ENCODE peak calls at places on chromosomes 1 and 21, in five cellular contexts. T is stomach, Q is tibial artery, F is cardiac muscle cell, L is GM06990. H is an unnamed sample.
A peak's percentile ranks its signal among the peaks of the same experiment; 100 is the strongest.

GRCh38 chr1:74717626-74718025 is 15.2 kb downstream of the CRYZ start:
- DNase-seq in Q (no peak), L (no peak), F (no peak), T (no peak), H (no peak)

GRCh38 chr1:111990878-111991760 is 1.7 kb upstream of the KCND3 start:
- DNase-seq in Q (peak; percentile 51), T (peak; percentile 86), L (no peak), F (peak; percentile 69), H (peak; percentile 16)

GRCh38 chr1:20486457-20487235 is 636 bp upstream of the CAMK2N1 start:
- DNase-seq in Q (peak; percentile 50), L (no peak), T (peak; percentile 53), F (peak; percentile 80), H (peak; percentile 75)

GRCh38 chr1:5711956-5712645 is 280.1 kb downstream of the NPHP4 start:
- DNase-seq in L (no peak), F (no peak), T (no peak), Q (no peak), H (no peak)

GRCh38 chr1:147225193-147225730 is at the start of gene FMO5:
- DNase-seq in F (peak; percentile 59), L (peak; percentile 38), T (peak; percentile 78), Q (peak; percentile 85), H (peak; percentile 23)

GRCh38 chr1:4066860-4067599 is 167.0 kb upstream of the C1orf174 start:
- DNase-seq in L (no peak), Q (no peak), T (no peak), F (no peak), H (no peak)

GRCh38 chr1:205805082-205805711 is 7.8 kb downstream of the SLC41A1 start:
- DNase-seq in L (no peak), T (no peak), F (no peak), Q (no peak), H (no peak)

GRCh38 chr1:39385067-39385988 is 106.1 kb upstream of the BMP8A start:
- DNase-seq in T (no peak), L (no peak), Q (no peak), F (no peak), H (no peak)

GRCh38 chr1:42784946-42785693 is at the start of gene TMEM269:
- DNase-seq in L (no peak), T (peak; percentile 31), F (no peak), Q (no peak), H (no peak)

GRCh38 chr1:11649624-11650330 is 4.5 kb downstream of the FBXO2 start:
- DNase-seq in Q (no peak), F (no peak), T (no peak), L (no peak), H (no peak)

GRCh38 chr1:183734600-183735036 is 70.3 kb upstream of the RGL1 start:
- DNase-seq in F (peak; percentile 36), L (no peak), T (no peak), Q (peak; percentile 54), H (no peak)

GRCh38 chr1:20322825-20323612 is 32.3 kb downstream of the VWA5B1 start:
- DNase-seq in L (no peak), F (no peak), T (no peak), Q (no peak), H (no peak)

GRCh38 chr1:81877940-81878339 is 77.2 kb downstream of the ADGRL2 start:
- DNase-seq in L (no peak), Q (no peak), T (no peak), F (peak; percentile 27), H (no peak)

GRCh38 chr1:12196641-12197482 is 30.1 kb downstream of the TNFRSF1B start:
- DNase-seq in T (no peak), Q (peak; percentile 67), F (no peak), L (no peak), H (no peak)

GRCh38 chr1:22709227-22709626 is 1.4 kb upstream of the EPHB2 start:
- DNase-seq in Q (no peak), T (no peak), L (no peak), F (no peak), H (no peak)

GRCh38 chr1:51961231-51961630 is 29.3 kb downstream of the RAB3B start:
- DNase-seq in F (no peak), L (no peak), Q (no peak), T (no peak), H (no peak)

GRCh38 chr1:81237531-81238528 is 562.9 kb upstream of the ADGRL2 start:
- DNase-seq in L (no peak), T (no peak), Q (no peak), F (no peak), H (no peak)

GRCh38 chr21:23936224-23936623 is 1671.1 kb downstream of the MRPL39 start:
- DNase-seq in F (peak; percentile 27), Q (no peak), T (no peak), L (no peak), H (no peak)

GRCh38 chr1:19786988-19787423 is 12.7 kb downstream of the TMCO4 start:
- DNase-seq in F (no peak), T (peak; percentile 61), L (no peak), Q (no peak), H (no peak)

GRCh38 chr1:167909691-167910180 is 4.2 kb downstream of the ADCY10 start:
- DNase-seq in L (peak; percentile 40), T (no peak), F (no peak), Q (no peak), H (no peak)

GRCh38 chr1:221741364-221741970 is 422 bp downstream of the DUSP10 start:
- DNase-seq in T (no peak), F (peak; percentile 48), Q (peak; percentile 36), L (no peak), H (peak; percentile 5)

GRCh38 chr1:223704921-223705878 is 7.1 kb upstream of the CAPN2 start:
- DNase-seq in F (peak; percentile 74), Q (no peak), T (no peak), L (no peak), H (no peak)

GRCh38 chr1:54249798-54250497 is 50.0 kb downstream of the MRPL37 start:
- DNase-seq in T (no peak), L (no peak), F (no peak), Q (peak; percentile 64), H (no peak)

GRCh38 chr1:27598902-27599528 is 4.9 kb downstream of the AHDC1 start:
- DNase-seq in T (no peak), L (no peak), F (peak; percentile 46), Q (peak; percentile 84), H (no peak)

GRCh38 chr1:119554188-119554587 is 47.2 kb downstream of the HSD3B1 start:
- DNase-seq in Q (no peak), T (peak; percentile 59), F (peak; percentile 31), L (no peak), H (no peak)

GRCh38 chr1:27536767-27537166 is 46.8 kb upstream of the WASF2 start:
- DNase-seq in T (no peak), L (no peak), Q (peak; percentile 57), F (peak; percentile 87), H (no peak)

GRCh38 chr1:45545019-45545493 is 5.6 kb upstream of the AKR1A1 start:
- DNase-seq in L (peak; percentile 57), T (no peak), Q (no peak), F (no peak), H (no peak)

GRCh38 chr1:198923940-198924339 is 285.1 kb downstream of the PTPRC start:
- DNase-seq in Q (no peak), T (no peak), L (no peak), F (no peak), H (no peak)

GRCh38 chr1:6603851-6604558 is 1.3 kb upstream of the KLHL21 start:
- DNase-seq in T (peak; percentile 84), Q (peak; percentile 89), L (no peak), F (peak; percentile 91), H (no peak)

DNA sequence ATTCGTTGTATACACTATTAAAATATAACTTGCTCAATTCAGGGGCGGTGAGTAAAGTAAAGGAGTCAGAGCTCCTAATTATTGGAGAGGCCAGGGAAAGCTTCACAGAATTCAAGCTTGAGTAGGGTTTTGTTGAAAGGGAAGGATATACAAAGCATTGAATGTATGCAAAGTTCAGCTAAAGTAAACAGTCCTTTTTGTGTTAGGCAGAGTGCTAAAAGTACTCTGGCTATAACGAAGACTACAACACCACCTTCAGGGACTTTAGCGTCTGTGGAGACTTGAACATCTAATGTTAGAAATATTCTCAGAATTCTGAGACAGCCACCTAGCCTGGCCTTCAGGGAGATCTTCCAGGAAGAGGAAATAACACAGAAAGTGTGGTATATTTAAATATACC is 1.1 kb downstream of the FALEC start:
- DNase-seq in L (no peak), T (no peak), F (no peak), Q (no peak), H (no peak)
- TF ChIP-seq CTCF in L (no peak), T (no peak), F (no peak), Q (no peak), H (peak; percentile 4)

DNA sequence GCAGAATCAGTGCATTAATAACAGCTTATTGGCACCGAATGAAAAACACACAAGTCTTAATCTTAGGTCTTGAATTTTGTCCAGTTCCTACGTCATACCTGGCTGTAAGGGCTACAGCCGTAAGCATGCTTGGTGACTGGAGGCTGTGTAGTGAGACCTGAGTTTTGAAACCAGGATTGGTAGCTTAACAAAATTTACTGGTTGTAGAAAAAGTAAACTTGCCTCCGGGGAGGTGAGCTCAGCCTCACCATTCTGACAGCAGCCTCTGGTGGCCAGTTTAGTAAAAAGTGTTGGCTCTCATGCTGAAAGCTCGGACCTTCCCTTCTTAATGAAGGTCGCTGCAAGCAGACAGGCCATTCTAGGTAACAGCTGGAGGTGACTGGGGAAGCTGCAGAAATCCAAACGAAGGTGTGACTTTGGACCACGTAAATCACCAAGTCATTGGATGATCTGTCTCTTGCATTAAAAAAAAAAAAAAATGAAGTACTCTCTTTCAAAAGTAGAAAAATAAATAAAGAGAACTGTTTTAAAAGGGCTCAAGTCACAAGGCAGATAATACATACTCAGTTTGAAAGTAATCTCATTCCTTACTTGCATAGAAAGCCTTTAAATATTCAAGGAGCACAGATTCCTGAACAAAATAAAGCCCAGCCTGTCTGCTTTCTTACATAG is 48.8 kb downstream of the HLCS start:
- DNase-seq in L (no peak), F (peak; percentile 57), Q (no peak), T (peak; percentile 40), H (no peak)
- TF ChIP-seq CTCF in L (peak; percentile 51), F (peak; percentile 75), Q (no peak), T (no peak), H (peak; percentile 66)

DNA sequence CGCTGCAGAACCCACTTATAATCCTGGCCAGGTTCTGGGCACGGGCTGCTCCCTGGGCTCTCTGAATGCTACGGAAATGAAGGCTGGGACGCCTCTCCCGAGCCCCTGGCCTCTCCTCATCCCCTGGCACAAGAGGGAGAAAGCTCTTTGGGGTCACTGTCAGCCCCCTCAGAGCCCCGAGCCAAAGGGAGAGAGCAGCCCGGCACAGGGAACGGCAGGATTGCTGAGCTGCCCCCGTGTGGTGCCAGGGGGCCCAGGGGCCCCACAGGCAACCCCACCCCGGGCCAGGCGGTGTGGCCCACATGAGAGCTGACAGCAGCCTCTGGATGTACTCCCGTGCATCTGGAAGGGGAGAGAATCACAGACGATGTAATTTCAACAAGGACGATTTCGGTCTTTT is 250.3 kb downstream of the FOXD2 start:
- DNase-seq in Q (no peak), L (no peak), T (peak; percentile 14), F (no peak), H (no peak)
- TF ChIP-seq CTCF in Q (no peak), L (no peak), T (no peak), F (no peak), H (no peak)

GRCh38 chr21:41932191-41932575 is 21.6 kb downstream of the C2CD2 start:
- DNase-seq in L (no peak), T (no peak), F (no peak), Q (no peak), H (no peak)

GRCh38 chr21:41929248-41929647 is 24.6 kb downstream of the C2CD2 start:
- DNase-seq in Q (no peak), L (no peak), F (no peak), T (no peak), H (no peak)

GRCh38 chr21:41932576-41933258 is 21.1 kb downstream of the C2CD2 start:
- DNase-seq in T (no peak), F (no peak), Q (no peak), L (no peak), H (no peak)

GRCh38 chr21:41931041-41931451 is 22.8 kb downstream of the C2CD2 start:
- DNase-seq in L (no peak), Q (no peak), F (no peak), T (no peak), H (no peak)

GRCh38 chr21:41933259-41934079 is 20.3 kb downstream of the C2CD2 start:
- DNase-seq in Q (no peak), F (no peak), L (no peak), T (no peak), H (no peak)
- TF ChIP-seq CTCF in Q (no peak), F (peak; percentile 57), L (no peak), T (no peak), H (peak; percentile 16)